ENCODE peak calls at places on chromosomes 16 and 17, in five cellular contexts. W, F, Z, I and B are unnamed samples.

GRCh38 chr16:57371494-57372371 is 557 bp upstream of the CX3CL1 start:
- DNase-seq in Z (no peak), I (no peak), F (no peak), W (no peak), B (peak)

GRCh38 chr16:11303405-11304138 is 22.4 kb upstream of the PRM1 start:
- DNase-seq in W (no peak), I (no peak), Z (no peak), F (no peak), B (no peak)

GRCh38 chr17:27654654-27655524 is 23.9 kb downstream of the LGALS9 start:
- DNase-seq in W (peak), Z (peak), I (peak), F (no peak), B (no peak)

GRCh38 chr16:85718682-85719081 is 29.9 kb upstream of the GINS2 start:
- DNase-seq in Z (no peak), I (no peak), W (no peak), F (no peak), B (no peak)

GRCh38 chr16:85752511-85753420 is 1.9 kb upstream of the C16orf74 start:
- DNase-seq in F (no peak), I (no peak), Z (no peak), W (no peak), B (no peak)

GRCh38 chr16:85169333-85170065 is 57.2 kb upstream of the CIBAR2 start:
- DNase-seq in I (no peak), F (no peak), W (no peak), Z (no peak), B (no peak)

GRCh38 chr16:84982434-84982833 is 28.9 kb downstream of the ZDHHC7 start:
- DNase-seq in W (no peak), I (no peak), Z (no peak), F (no peak), B (no peak)

GRCh38 chr17:79490530-79490929 is 120.3 kb downstream of the RBFOX3 start:
- DNase-seq in I (no peak), W (no peak), F (no peak), Z (no peak), B (no peak)

GRCh38 chr17:66255527-66255971 is 26.3 kb upstream of the APOH start:
- DNase-seq in F (no peak), W (peak), I (no peak), Z (no peak), B (no peak)

GRCh38 chr17:59366773-59367656 is 35.6 kb downstream of the YPEL2 start:
- DNase-seq in Z (no peak), I (no peak), W (peak), F (no peak), B (no peak)

GRCh38 chr16:27689711-27690110 is 139.8 kb downstream of the KATNIP start:
- DNase-seq in W (no peak), I (no peak), Z (no peak), F (no peak), B (no peak)

GRCh38 chr16:88552166-88552565 is 18.0 kb upstream of the ZC3H18 start:
- DNase-seq in Z (no peak), I (no peak), F (no peak), W (no peak), B (no peak)

GRCh38 chr16:77785365-77785764 is 3.0 kb upstream of the VAT1L start:
- DNase-seq in F (no peak), Z (no peak), W (no peak), I (no peak), B (no peak)

GRCh38 chr17:76191891-76192290 is 48.4 kb downstream of the RNF157 start:
- DNase-seq in W (peak), Z (peak), F (no peak), I (no peak), B (no peak)

GRCh38 chr17:45649796-45650195 is 134.3 kb upstream of the CRHR1 start:
- DNase-seq in I (no peak), F (no peak), Z (no peak), W (no peak), B (no peak)

GRCh38 chr17:17182601-17183136 is 23.5 kb downstream of the PLD6 start:
- DNase-seq in F (no peak), I (no peak), W (peak), Z (no peak), B (no peak)

GRCh38 chr17:4739122-4740024 is at the start of the genes CXCL16 and ZMYND15:
- DNase-seq in F (no peak), I (no peak), W (peak), Z (peak), B (no peak)